ENCODE peak calls at places on chromosomes 13 and 19, in seven cellular contexts. B, Z, C, R, N, E and O are unnamed samples.

GRCh38 chr13:42073683-42074082 is 25.2 kb downstream of the DGKH start:
- DNase-seq in C (no peak), N (no peak), Z (no peak), E (no peak), B (no peak), R (no peak), O (peak; percentile 41)

GRCh38 chr19:17618919-17619318 is 63.5 kb downstream of the COLGALT1 start:
- DNase-seq in Z (no peak), N (no peak), R (no peak), E (no peak), B (no peak), C (no peak), O (no peak)

GRCh38 chr19:11342429-11342828 is 3.0 kb upstream of the RAB3D start:
- DNase-seq in B (no peak), E (no peak), N (no peak), C (no peak), Z (no peak), R (no peak), O (no peak)

GRCh38 chr13:98706446-98707110 is 45.9 kb downstream of the SLC15A1 start:
- DNase-seq in C (peak; percentile 40), R (no peak), N (peak; percentile 13), Z (no peak), E (no peak), B (peak; percentile 7), O (no peak)

GRCh38 chr13:73198888-73199497 is 140.2 kb downstream of the KLF5 start:
- DNase-seq in E (no peak), C (no peak), B (peak; percentile 56), R (no peak), Z (no peak), N (no peak), O (no peak)

GRCh38 chr13:50910483-50910805 is 853 bp downstream of the RNASEH2B start:
- DNase-seq in N (peak; percentile 42), Z (peak; percentile 41), R (no peak), E (no peak), B (peak; percentile 29), C (peak; percentile 64), O (peak; percentile 42)

GRCh38 chr13:28707629-28708427 is 10.9 kb downstream of the SLC46A3 start:
- DNase-seq in E (no peak), C (no peak), N (peak; percentile 92), B (no peak), R (no peak), Z (no peak), O (no peak)

GRCh38 chr13:26280822-26281221 is 26.9 kb downstream of the CDK8 start:
- DNase-seq in C (no peak), E (no peak), Z (no peak), B (peak; percentile 4), N (no peak), R (no peak), O (peak; percentile 27)

GRCh38 chr13:105759467-105759866 is 776.0 kb downstream of the EFNB2 start:
- DNase-seq in C (no peak), Z (no peak), B (no peak), N (no peak), E (no peak), R (no peak), O (no peak)

GRCh38 chr13:82827704-82828103 is 1054.6 kb downstream of the SLITRK1 start:
- DNase-seq in Z (no peak), R (no peak), C (no peak), B (no peak), E (no peak), N (no peak), O (no peak)

GRCh38 chr19:51566489-51567100 is 4.5 kb upstream of the ZNF175 start:
- DNase-seq in R (no peak), E (no peak), C (no peak), N (no peak), Z (no peak), B (no peak), O (no peak)

GRCh38 chr13:97224544-97225324 is 2.6 kb downstream of the MBNL2 start:
- DNase-seq in C (no peak), R (peak; percentile 70), Z (peak; percentile 32), B (peak; percentile 66), N (peak; percentile 41), E (no peak), O (peak; percentile 75)

GRCh38 chr19:35533822-35534521 is 716 bp downstream of the GAPDHS start:
- DNase-seq in Z (peak; percentile 46), R (peak; percentile 55), B (peak; percentile 23), C (peak; percentile 73), E (no peak), N (peak; percentile 57), O (no peak)

GRCh38 chr19:12837225-12837624 is 1.1 kb upstream of the MAST1 start:
- DNase-seq in Z (no peak), R (no peak), B (no peak), N (no peak), C (no peak), E (no peak), O (no peak)
- TF ChIP-seq CTCF in Z (no peak), R (no peak), B (no peak), N (no peak), C (no peak), E (no peak), O (no peak)

DNA sequence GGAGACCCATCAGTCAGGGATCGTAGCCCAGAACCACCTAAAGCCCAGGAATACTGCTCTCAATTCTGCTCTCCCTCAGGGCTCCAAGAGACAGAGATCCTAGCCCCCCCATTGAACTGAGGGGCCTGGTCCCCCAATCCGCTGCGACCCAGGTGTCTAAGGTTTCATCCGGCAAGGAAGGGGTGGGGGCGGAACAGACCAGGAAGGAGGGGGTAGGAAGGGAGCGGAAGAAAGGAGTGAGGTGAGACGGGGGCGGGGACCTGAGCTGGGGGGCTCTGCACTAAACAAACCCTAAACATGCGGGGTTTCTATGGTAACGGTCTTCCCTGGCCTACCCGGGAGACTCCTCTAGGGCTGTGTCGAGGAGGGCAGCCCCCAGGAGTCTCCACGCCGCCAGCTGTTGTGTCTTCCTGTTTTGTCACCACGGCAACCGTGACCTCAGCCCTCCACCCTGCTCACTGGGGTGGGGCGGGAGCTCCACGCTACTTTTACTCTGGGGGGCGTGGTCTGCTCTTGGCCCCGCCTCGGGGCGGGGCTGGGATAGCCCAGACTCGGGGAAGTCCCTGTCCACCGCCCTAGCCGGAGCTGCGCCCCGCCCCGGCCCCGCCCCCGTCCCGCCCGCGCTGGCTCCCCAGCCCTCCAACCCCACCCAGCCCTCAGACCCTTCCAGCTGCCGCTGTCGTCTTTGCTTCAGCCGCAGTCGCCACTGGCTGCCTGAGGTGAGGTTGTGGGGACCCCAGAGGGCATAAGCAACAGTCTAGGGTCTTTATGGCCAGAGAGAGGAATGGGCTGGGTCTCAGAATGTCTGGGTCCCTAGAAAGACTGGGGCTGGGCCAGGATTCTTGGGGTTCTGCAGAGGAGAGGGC is at the start of gene MYADM:
- DNase-seq in R (peak; percentile 99), C (peak; percentile 100), Z (peak; percentile 99), B (peak; percentile 98), N (peak; percentile 97), E (peak; percentile 99), O (peak; percentile 99)
- TF ChIP-seq POLR2A in R (no peak), C (peak; percentile 66), Z (peak; percentile 77), B (peak; percentile 83), N (peak; percentile 97), E (peak; percentile 87), O (peak; percentile 54)

GRCh38 chr13:107808388-107808787 is 406.9 kb downstream of the LIG4 start:
- DNase-seq in B (no peak), Z (no peak), E (no peak), N (peak; percentile 62), R (no peak), C (no peak), O (no peak)

GRCh38 chr13:107806726-107807125 is 408.6 kb downstream of the LIG4 start:
- DNase-seq in R (no peak), E (no peak), B (no peak), Z (no peak), N (no peak), C (no peak), O (no peak)

GRCh38 chr13:107803822-107804495 is 411.4 kb downstream of the LIG4 start:
- DNase-seq in B (no peak), N (no peak), Z (no peak), E (no peak), C (no peak), R (no peak), O (no peak)

GRCh38 chr13:107809125-107809524 is 406.2 kb downstream of the LIG4 start:
- DNase-seq in Z (no peak), N (peak; percentile 52), C (no peak), E (no peak), R (no peak), B (no peak), O (no peak)

GRCh38 chr13:107807306-107808073 is 407.8 kb downstream of the LIG4 start:
- DNase-seq in R (no peak), C (no peak), B (no peak), Z (no peak), E (no peak), N (no peak), O (peak; percentile 78)
- TF ChIP-seq CTCF in R (no peak), C (no peak), B (no peak), Z (no peak), E (no peak), N (no peak), O (no peak)

GRCh38 chr19:3975144-3975543 is 4.2 kb upstream of the DAPK3 start:
- DNase-seq in C (no peak), Z (no peak), N (no peak), R (no peak), E (peak; percentile 24), B (no peak), O (no peak)

GRCh38 chr19:3970313-3970807 is 539 bp downstream of the DAPK3 start:
- DNase-seq in C (no peak), B (no peak), Z (no peak), N (no peak), R (no peak), E (no peak), O (no peak)

GRCh38 chr19:3968556-3969434 is 2.1 kb downstream of the DAPK3 start:
- DNase-seq in E (peak; percentile 85), B (peak; percentile 98), R (peak; percentile 87), N (peak; percentile 100), C (peak; percentile 97), Z (peak; percentile 95), O (peak; percentile 100)

GRCh38 chr19:3969435-3970312 is 1.2 kb downstream of the DAPK3 start:
- DNase-seq in R (peak; percentile 57), E (peak; percentile 42), Z (no peak), B (peak; percentile 54), N (peak; percentile 82), C (peak; percentile 72), O (peak; percentile 88)

GRCh38 chr19:3970808-3971598 is at the start of gene DAPK3:
- DNase-seq in C (peak; percentile 95), E (peak; percentile 98), Z (peak; percentile 99), B (peak; percentile 95), N (peak; percentile 97), R (peak; percentile 98), O (peak; percentile 99)
- TF ChIP-seq POLR2A in C (peak; percentile 37), E (peak; percentile 96), Z (peak; percentile 97), B (peak; percentile 68), N (peak; percentile 91), R (no peak), O (peak; percentile 83)

GRCh38 chr19:1173160-1173844 is 766 bp downstream of the SBNO2 start:
- DNase-seq in R (no peak), N (no peak), E (peak; percentile 60), B (no peak), C (no peak), Z (no peak), O (no peak)

GRCh38 chr19:1181606-1182005 is 7.5 kb upstream of the SBNO2 start:
- DNase-seq in N (no peak), E (peak; percentile 20), B (no peak), Z (no peak), R (peak; percentile 86), C (no peak), O (no peak)

GRCh38 chr19:1175020-1175419 is 952 bp upstream of the SBNO2 start:
- DNase-seq in R (no peak), B (no peak), E (peak; percentile 24), C (no peak), Z (no peak), N (no peak), O (no peak)

GRCh38 chr19:1173845-1174809 is at the start of gene SBNO2:
- DNase-seq in B (peak; percentile 69), R (peak; percentile 95), N (peak; percentile 80), Z (peak; percentile 92), E (peak; percentile 94), C (peak; percentile 89), O (peak; percentile 89)

GRCh38 chr19:1177322-1178114 is 3.5 kb upstream of the SBNO2 start:
- DNase-seq in B (no peak), C (peak; percentile 88), N (peak; percentile 97), R (no peak), E (peak; percentile 25), Z (no peak), O (peak; percentile 63)
- TF ChIP-seq CTCF in B (no peak), C (no peak), N (peak; percentile 28), R (no peak), E (no peak), Z (no peak), O (no peak)